ENCODE peak calls at places on chromosomes 5 and 9, in eight cellular contexts. H, M, L, Q, C, I, T and E are unnamed samples.

GRCh38 chr5:176778921-176779465 is 31.4 kb upstream of the UNC5A start:
- DNase-seq in H (no peak), M (no peak), L (no peak), Q (no peak), C (no peak), I (no peak), T (no peak), E (peak)

GRCh38 chr5:143319437-143320302 is 83.8 kb downstream of the NR3C1 start:
- DNase-seq in H (no peak), M (no peak), L (no peak), Q (no peak), C (no peak), I (no peak), T (no peak), E (no peak)

GRCh38 chr5:149133795-149134777 is 7.2 kb upstream of the ABLIM3 start:
- DNase-seq in H (no peak), M (peak), L (no peak), Q (no peak), C (no peak), I (no peak), T (no peak), E (no peak)

GRCh38 chr5:111246459-111246858 is 22.3 kb downstream of the CAMK4 start:
- DNase-seq in H (no peak), M (no peak), L (no peak), Q (no peak), C (no peak), I (no peak), T (no peak), E (no peak)

GRCh38 chr9:92001244-92001643 is 51.2 kb upstream of the ROR2 start:
- DNase-seq in H (no peak), M (no peak), L (no peak), Q (no peak), C (no peak), I (no peak), T (no peak), E (no peak)

GRCh38 chr9:137521405-137521985 is 28.7 kb downstream of the PNPLA7 start:
- DNase-seq in H (no peak), M (no peak), L (no peak), Q (no peak), C (no peak), I (no peak), T (no peak), E (no peak)

GRCh38 chr5:169071-169727 is 22.1 kb upstream of the LRRC14B start:
- DNase-seq in H (no peak), M (peak), L (no peak), Q (no peak), C (no peak), I (no peak), T (no peak), E (no peak)

GRCh38 chr5:111512026-111512405 is 319 bp downstream of the STARD4 start:
- DNase-seq in H (peak), M (no peak), L (no peak), Q (no peak), C (no peak), I (no peak), T (no peak), E (no peak)

GRCh38 chr9:117763314-117763713 is 59.1 kb downstream of the TLR4 start:
- DNase-seq in H (no peak), M (no peak), L (no peak), Q (no peak), C (no peak), I (no peak), T (no peak), E (no peak)

GRCh38 chr9:21591221-21592062 is 109.3 kb upstream of the IFNE start:
- DNase-seq in H (no peak), M (peak), L (peak), Q (no peak), C (peak), I (no peak), T (peak), E (no peak)

GRCh38 chr9:89591291-89592200 is 13.3 kb upstream of the GADD45G start:
- DNase-seq in H (no peak), M (no peak), L (no peak), Q (no peak), C (no peak), I (no peak), T (no peak), E (peak)

GRCh38 chr5:176776916-176777315 is 33.4 kb upstream of the UNC5A start:
- DNase-seq in H (no peak), M (no peak), L (no peak), Q (no peak), C (no peak), I (no peak), T (no peak), E (no peak)

GRCh38 chr9:16406536-16407225 is 463.8 kb downstream of the BNC2 start:
- DNase-seq in H (no peak), M (no peak), L (no peak), Q (no peak), C (no peak), I (no peak), T (no peak), E (no peak)

GRCh38 chr5:81779125-81779934 is 28.4 kb upstream of the SSBP2 start:
- DNase-seq in H (peak), M (peak), L (peak), Q (no peak), C (peak), I (peak), T (peak), E (peak)

GRCh38 chr5:173474881-173475287 is 141.6 kb downstream of the BOD1 start:
- DNase-seq in H (no peak), M (no peak), L (no peak), Q (no peak), C (no peak), I (no peak), T (no peak), E (no peak)

GRCh38 chr5:154478224-154478565 is at the start of gene HAND1:
- DNase-seq in H (peak), M (no peak), L (no peak), Q (no peak), C (no peak), I (no peak), T (no peak), E (no peak)

GRCh38 chr5:57267796-57268195 is 93.9 kb downstream of the GPBP1 start:
- DNase-seq in H (no peak), M (no peak), L (no peak), Q (no peak), C (no peak), I (no peak), T (no peak), E (no peak)

GRCh38 chr5:126251024-126251423 is 172.2 kb upstream of the GRAMD2B start:
- DNase-seq in H (no peak), M (no peak), L (no peak), Q (no peak), C (no peak), I (no peak), T (no peak), E (no peak)

GRCh38 chr5:132394681-132395259 is 25.3 kb downstream of the SLC22A5 start:
- DNase-seq in H (peak), M (no peak), L (no peak), Q (no peak), C (no peak), I (peak), T (peak), E (peak)

GRCh38 chr9:130770679-130771442 is 64.2 kb upstream of the ABL1 start:
- DNase-seq in H (peak), M (no peak), L (no peak), Q (peak), C (peak), I (peak), T (peak), E (peak)

GRCh38 chr5:143791848-143792701 is 19.9 kb upstream of the HMHB1 start:
- DNase-seq in H (peak), M (no peak), L (no peak), Q (no peak), C (no peak), I (no peak), T (peak), E (peak)

GRCh38 chr9:87657190-87657589 is 68.7 kb upstream of the CTSL start:
- DNase-seq in H (no peak), M (no peak), L (no peak), Q (no peak), C (no peak), I (no peak), T (no peak), E (no peak)

GRCh38 chr5:173855162-173855994 is 32.8 kb upstream of the CPEB4 start:
- DNase-seq in H (peak), M (no peak), L (no peak), Q (no peak), C (no peak), I (no peak), T (no peak), E (peak)

GRCh38 chr9:114097613-114098020 is 1.5 kb downstream of the KIF12 start:
- DNase-seq in H (no peak), M (peak), L (no peak), Q (no peak), C (no peak), I (no peak), T (no peak), E (no peak)

GRCh38 chr5:37771731-37772130 is 68.1 kb downstream of the GDNF start:
- DNase-seq in H (no peak), M (no peak), L (no peak), Q (no peak), C (no peak), I (no peak), T (no peak), E (no peak)

GRCh38 chr5:171790408-171790807 is 4.8 kb downstream of the SMIM23 start:
- DNase-seq in H (no peak), M (no peak), L (no peak), Q (no peak), C (no peak), I (no peak), T (no peak), E (no peak)

GRCh38 chr9:117535439-117535838 is 120.6 kb upstream of the ASTN2 start:
- DNase-seq in H (peak), M (no peak), L (no peak), Q (no peak), C (no peak), I (no peak), T (no peak), E (no peak)